ENCODE peak calls at places on chromosome 13, in ten cellular contexts. C is right atrium auricular region; N is mesothelial cell of epicardium; J is stimulated activated CD4-positive, alpha-beta T cell treated with anti-CD3 and anti-CD28 coated beads, Interleukin-12 subunit alpha, Interleukin-12 subunit beta, amount 100 ng/mL, for 24 hours; Z is T-helper 2 cell; Q is activated CD4-positive, alpha-beta memory T cell treated with anti-CD3 and anti-CD28 coated beads, Interleukin-2, amount 10 ng/mL, durations not matched to agents 7 days and 5 days; M is suprapubic skin; E is hepatocyte; O is substantia nigra; X is B cell. V is an unnamed sample.

GRCh38 chr13:95485518-95486144 is 66.9 kb upstream of the CLDN10 start:
- DNase-seq in C (peak), N (no peak), J (no peak), Z (no peak), Q (no peak), M (no peak), E (no peak), O (no peak), X (no peak), V (peak)

GRCh38 chr13:45333251-45333972 is 7.6 kb downstream of the TPT1 start:
- DNase-seq in C (no peak), N (no peak), J (no peak), Z (no peak), Q (no peak), M (no peak), E (no peak), O (no peak), X (no peak), V (no peak)

GRCh38 chr13:75425216-75426009 is 56.6 kb downstream of the TBC1D4 start:
- DNase-seq in C (no peak), N (no peak), J (no peak), Z (no peak), Q (no peak), M (no peak), E (no peak), O (no peak), X (peak), V (no peak)

GRCh38 chr13:102185375-102185984 is 216.4 kb downstream of the FGF14 start:
- DNase-seq in C (no peak), N (no peak), J (no peak), Z (no peak), Q (no peak), M (no peak), E (no peak), O (no peak), X (no peak), V (no peak)

GRCh38 chr13:43132228-43132627 is 108.8 kb downstream of the DNAJC15 start:
- DNase-seq in C (no peak), N (no peak), J (no peak), Z (peak), Q (no peak), M (no peak), E (peak), O (no peak), X (no peak), V (no peak)

GRCh38 chr13:44272692-44273091 is 100.9 kb upstream of the SERP2 start:
- DNase-seq in C (no peak), N (no peak), J (no peak), Z (no peak), Q (no peak), M (no peak), E (no peak), O (no peak), X (no peak), V (no peak)

GRCh38 chr13:99382428-99383133 is 75.4 kb upstream of the GPR183 start:
- DNase-seq in C (peak), N (no peak), J (no peak), Z (peak), Q (peak), M (no peak), E (no peak), O (no peak), X (peak), V (no peak)

GRCh38 chr13:23979361-23980159 is 82.3 kb upstream of the C1QTNF9B start:
- DNase-seq in C (peak), N (peak), J (no peak), Z (no peak), Q (peak), M (peak), E (peak), O (peak), X (peak), V (no peak)

GRCh38 chr13:78881746-78882145 is 222.8 kb upstream of the OBI1 start:
- DNase-seq in C (no peak), N (no peak), J (no peak), Z (no peak), Q (no peak), M (no peak), E (peak), O (no peak), X (no peak), V (no peak)

GRCh38 chr13:88643233-88643632 is 972.1 kb downstream of the SLITRK5 start:
- DNase-seq in C (no peak), N (no peak), J (no peak), Z (no peak), Q (no peak), M (no peak), E (no peak), O (no peak), X (no peak), V (no peak)

GRCh38 chr13:88896466-88896865 is 1225.3 kb downstream of the SLITRK5 start:
- DNase-seq in C (no peak), N (no peak), J (no peak), Z (no peak), Q (no peak), M (no peak), E (no peak), O (no peak), X (no peak), V (no peak)

GRCh38 chr13:50079278-50080157 is 64.3 kb downstream of the KCNRG start:
- DNase-seq in C (no peak), N (no peak), J (no peak), Z (no peak), Q (no peak), M (no peak), E (no peak), O (no peak), X (no peak), V (no peak)

GRCh38 chr13:44386932-44387556 is 13.4 kb downstream of the SERP2 start:
- DNase-seq in C (no peak), N (no peak), J (no peak), Z (no peak), Q (no peak), M (no peak), E (no peak), O (no peak), X (no peak), V (no peak)

GRCh38 chr13:40179882-40180281 is 486.6 kb downstream of the FOXO1 start:
- DNase-seq in C (no peak), N (no peak), J (no peak), Z (no peak), Q (no peak), M (no peak), E (no peak), O (no peak), X (no peak), V (no peak)

GRCh38 chr13:93690139-93690538 is 463.5 kb downstream of the GPC6 start:
- DNase-seq in C (no peak), N (peak), J (no peak), Z (peak), Q (no peak), M (no peak), E (peak), O (no peak), X (no peak), V (no peak)

GRCh38 chr13:23743269-23743668 is 145.9 kb downstream of the MIPEP start:
- DNase-seq in C (no peak), N (no peak), J (no peak), Z (peak), Q (no peak), M (no peak), E (no peak), O (no peak), X (no peak), V (no peak)

GRCh38 chr13:99061411-99061810 is 83.5 kb upstream of the DOCK9 start:
- DNase-seq in C (no peak), N (no peak), J (no peak), Z (no peak), Q (no peak), M (no peak), E (no peak), O (no peak), X (no peak), V (no peak)

GRCh38 chr13:80132741-80133601 is 208.0 kb downstream of the SPRY2 start:
- DNase-seq in C (peak), N (peak), J (no peak), Z (no peak), Q (no peak), M (no peak), E (peak), O (peak), X (no peak), V (no peak)

GRCh38 chr13:79628463-79628862 is 147.5 kb downstream of the NDFIP2 start:
- DNase-seq in C (no peak), N (no peak), J (no peak), Z (no peak), Q (no peak), M (no peak), E (no peak), O (no peak), X (no peak), V (no peak)

GRCh38 chr13:40617801-40618356 is 48.6 kb downstream of the FOXO1 start:
- DNase-seq in C (no peak), N (no peak), J (no peak), Z (no peak), Q (no peak), M (no peak), E (no peak), O (no peak), X (no peak), V (no peak)

GRCh38 chr13:112755331-112755730 is 65.5 kb downstream of the ATP11A start:
- DNase-seq in C (no peak), N (no peak), J (no peak), Z (no peak), Q (no peak), M (no peak), E (no peak), O (no peak), X (no peak), V (no peak)

GRCh38 chr13:111528513-111528912 is 208.1 kb downstream of the TEX29 start:
- DNase-seq in C (no peak), N (no peak), J (no peak), Z (no peak), Q (no peak), M (no peak), E (no peak), O (no peak), X (no peak), V (no peak)

GRCh38 chr13:114025432-114026127 is 51.7 kb upstream of the C13orf46 start:
- DNase-seq in C (no peak), N (no peak), J (no peak), Z (no peak), Q (no peak), M (no peak), E (no peak), O (no peak), X (no peak), V (no peak)

GRCh38 chr13:80498433-80498832 is 157.5 kb upstream of the SPRY2 start:
- DNase-seq in C (no peak), N (no peak), J (no peak), Z (no peak), Q (no peak), M (no peak), E (no peak), O (no peak), X (no peak), V (no peak)

GRCh38 chr13:30371649-30372265 is 50.5 kb upstream of the UBE2L5 start:
- DNase-seq in C (no peak), N (no peak), J (no peak), Z (peak), Q (peak), M (no peak), E (peak), O (no peak), X (peak), V (no peak)

GRCh38 chr13:103063376-103063775 is 2.8 kb downstream of the SLC10A2 start:
- DNase-seq in C (no peak), N (no peak), J (no peak), Z (no peak), Q (no peak), M (no peak), E (no peak), O (no peak), X (no peak), V (no peak)

GRCh38 chr13:94330552-94331071 is 148.9 kb downstream of the DCT start:
- DNase-seq in C (no peak), N (no peak), J (no peak), Z (peak), Q (no peak), M (no peak), E (no peak), O (no peak), X (no peak), V (no peak)

GRCh38 chr13:23292596-23292995 is 111.8 kb downstream of the SGCG start:
- DNase-seq in C (no peak), N (no peak), J (no peak), Z (no peak), Q (no peak), M (no peak), E (no peak), O (no peak), X (no peak), V (no peak)

GRCh38 chr13:28449826-28450773 is 44.8 kb downstream of the FLT1 start:
- DNase-seq in C (no peak), N (no peak), J (no peak), Z (peak), Q (no peak), M (no peak), E (no peak), O (no peak), X (no peak), V (no peak)

GRCh38 chr13:108948269-108948671 is 318.9 kb downstream of the MYO16 start:
- DNase-seq in C (no peak), N (no peak), J (no peak), Z (no peak), Q (no peak), M (no peak), E (no peak), O (no peak), X (no peak), V (no peak)

GRCh38 chr13:109380457-109380856 is 405.9 kb downstream of the IRS2 start:
- DNase-seq in C (no peak), N (no peak), J (no peak), Z (no peak), Q (no peak), M (no peak), E (no peak), O (no peak), X (no peak), V (no peak)

GRCh38 chr13:99056381-99057014 is 78.6 kb upstream of the DOCK9 start:
- DNase-seq in C (no peak), N (no peak), J (no peak), Z (no peak), Q (no peak), M (no peak), E (no peak), O (no peak), X (no peak), V (no peak)

GRCh38 chr13:93290503-93290902 is 63.9 kb downstream of the GPC6 start:
- DNase-seq in C (no peak), N (no peak), J (no peak), Z (no peak), Q (no peak), M (no peak), E (peak), O (no peak), X (no peak), V (no peak)

GRCh38 chr13:34108396-34108795 is 290.4 kb downstream of the RFC3 start:
- DNase-seq in C (no peak), N (no peak), J (no peak), Z (no peak), Q (no peak), M (no peak), E (peak), O (no peak), X (no peak), V (no peak)

GRCh38 chr13:33213797-33214196 is 71.8 kb downstream of the STARD13 start:
- DNase-seq in C (no peak), N (no peak), J (no peak), Z (no peak), Q (no peak), M (no peak), E (no peak), O (no peak), X (no peak), V (no peak)

GRCh38 chr13:33167521-33167920 is 118.0 kb downstream of the STARD13 start:
- DNase-seq in C (no peak), N (no peak), J (no peak), Z (no peak), Q (no peak), M (no peak), E (no peak), O (no peak), X (no peak), V (no peak)

GRCh38 chr13:77509221-77509620 is 26.3 kb upstream of the SCEL start:
- DNase-seq in C (no peak), N (no peak), J (no peak), Z (no peak), Q (no peak), M (no peak), E (no peak), O (no peak), X (no peak), V (no peak)

GRCh38 chr13:25901460-25902376 is 150.1 kb downstream of the SHISA2 start:
- DNase-seq in C (no peak), N (no peak), J (no peak), Z (peak), Q (peak), M (no peak), E (peak), O (no peak), X (peak), V (peak)